ENCODE peak calls at places on chromosome 1, in four cellular contexts. V is cardiac muscle cell; S is activated CD8-positive, alpha-beta T cell treated with anti-CD3 and anti-CD28 coated beads for 36 hours; G is B cell. X is an unnamed sample.
A peak's percentile ranks its signal among the peaks of the same experiment; 100 is the strongest.

GRCh38 chr1:107474877-107475612 is 334.2 kb downstream of the NTNG1 start:
- DNase-seq in S (no peak), V (no peak), G (no peak), X (no peak)

GRCh38 chr1:39672551-39672947 is 642 bp upstream of the NT5C1A start:
- DNase-seq in V (peak; percentile 35), S (peak; percentile 53), G (peak; percentile 48), X (peak; percentile 92)

GRCh38 chr1:87336623-87337067 is 8.0 kb downstream of the LMO4 start:
- DNase-seq in V (no peak), G (no peak), S (no peak), X (no peak)

GRCh38 chr1:30817083-30817450 is 59.5 kb upstream of the LAPTM5 start:
- DNase-seq in V (no peak), G (no peak), S (no peak), X (no peak)

GRCh38 chr1:29753771-29754607 is 517.7 kb downstream of the PTPRU start:
- DNase-seq in G (no peak), S (no peak), V (no peak), X (no peak)

GRCh38 chr1:22662318-22662717 is 9.3 kb downstream of the C1QB start:
- DNase-seq in V (no peak), S (no peak), G (no peak), X (no peak)

GRCh38 chr1:154221815-154222081 is 993 bp downstream of the UBAP2L start:
- DNase-seq in S (no peak), V (peak; percentile 69), G (no peak), X (no peak)

GRCh38 chr1:29557701-29558445 is 321.6 kb downstream of the PTPRU start:
- DNase-seq in V (no peak), S (no peak), G (no peak), X (no peak)

GRCh38 chr1:67332653-67333529 is 25.2 kb downstream of the IL12RB2 start:
- DNase-seq in G (no peak), S (peak; percentile 64), V (no peak), X (no peak)

GRCh38 chr1:166947398-166948043 is 27.8 kb downstream of the ILDR2 start:
- DNase-seq in G (peak; percentile 31), V (peak; percentile 69), S (peak; percentile 18), X (peak; percentile 13)

X was measured in NCI-H2107.